ENCODE peak calls at places on chromosomes 4 and X, in four cellular contexts. Y is tibial artery, P is IMR-90, S is sigmoid colon. U is an unnamed sample. For H3K4me1, the result is how much of the 10 kb centered on the place peaks cover.

GRCh38 chr4:32022071-32022470 is 1301.9 kb downstream of the PCDH7 start:
- DNase-seq in S (no peak), Y (no peak), P (no peak), U (no peak)

GRCh38 chrX:151505796-151506195 is 57.7 kb upstream of the PASD1 start:
- DNase-seq in Y (no peak), S (no peak), P (no peak), U (peak)

GRCh38 chr4:89788243-89789072 is 48.5 kb downstream of the SNCA start:
- DNase-seq in S (peak), Y (peak), P (peak), U (peak)

GRCh38 chr4:138217567-138217966 is 24.6 kb downstream of the SLC7A11 start:
- DNase-seq in S (no peak), Y (no peak), P (no peak), U (no peak)

GRCh38 chr4:104205116-104205515 is 289.6 kb downstream of the CXXC4 start:
- DNase-seq in Y (no peak), P (no peak), S (no peak), U (no peak)

GRCh38 chr4:145195167-145195952 is 15.0 kb upstream of the OTUD4 start:
- DNase-seq in P (no peak), Y (no peak), S (no peak), U (no peak)

GRCh38 chr4:135533053-135533452 is 1331.5 kb upstream of the PABPC4L start:
- DNase-seq in S (no peak), P (no peak), Y (no peak), U (no peak)

GRCh38 chrX:134633832-134634231 is 24.4 kb downstream of the PLAC1 start:
- DNase-seq in S (no peak), P (no peak), Y (no peak), U (no peak)

GRCh38 chrX:43068639-43069038 is 290.7 kb upstream of the PPP1R2C start:
- DNase-seq in S (no peak), P (no peak), Y (no peak), U (no peak)

GRCh38 chr4:175106301-175106700 is 188.1 kb downstream of the ADAM29 start:
- DNase-seq in S (no peak), P (no peak), Y (no peak), U (no peak)

GRCh38 chr4:8351931-8352367 is 82.4 kb downstream of the HTRA3 start:
- DNase-seq in P (peak), Y (peak), S (peak), U (no peak)

GRCh38 chrX:75181721-75182120 is 25.6 kb upstream of the ABCB7 start:
- DNase-seq in Y (no peak), S (no peak), P (peak), U (no peak)

GRCh38 chrX:69093960-69094935 is 71.0 kb downstream of the PJA1 start:
- DNase-seq in S (peak), P (peak), Y (peak), U (no peak)
- TF ChIP-seq CTCF in S (peak), P (peak), Y (peak), U (peak)

GRCh38 chr4:101010987-101011386 is 336.3 kb downstream of the PPP3CA start:
- DNase-seq in S (no peak), P (no peak), Y (no peak), U (no peak)

GRCh38 chr4:101009471-101009870 is 337.9 kb downstream of the PPP3CA start:
- DNase-seq in Y (no peak), S (no peak), P (no peak), U (no peak)

GRCh38 chr4:101018836-101019235 is 328.5 kb downstream of the PPP3CA start:
- DNase-seq in S (no peak), P (no peak), Y (no peak), U (no peak)

GRCh38 chr4:101019313-101019712 is 328.0 kb downstream of the PPP3CA start:
- DNase-seq in S (no peak), P (no peak), Y (no peak), U (no peak)

GRCh38 chr4:101014417-101014816 is 332.9 kb downstream of the PPP3CA start:
- DNase-seq in S (no peak), Y (no peak), P (no peak), U (no peak)
- H3K4me1 ChIP-seq in S (under half), Y (under half), P (under half), U (under half)

GRCh38 chr4:5186584-5187170 is 135.4 kb downstream of the STK32B start:
- DNase-seq in S (no peak), P (no peak), Y (no peak), U (no peak)
- TF ChIP-seq CTCF in S (no peak), P (no peak), Y (no peak), U (no peak)

GRCh38 chr4:83631066-83631465 is 95.2 kb downstream of the GPAT3 start:
- DNase-seq in Y (no peak), P (peak), S (no peak), U (no peak)

GRCh38 chr4:83625807-83626206 is 89.9 kb downstream of the GPAT3 start:
- DNase-seq in S (no peak), Y (no peak), P (no peak), U (no peak)

GRCh38 chr4:83626245-83626843 is 90.4 kb downstream of the GPAT3 start:
- DNase-seq in Y (no peak), P (no peak), S (no peak), U (no peak)

DNA sequence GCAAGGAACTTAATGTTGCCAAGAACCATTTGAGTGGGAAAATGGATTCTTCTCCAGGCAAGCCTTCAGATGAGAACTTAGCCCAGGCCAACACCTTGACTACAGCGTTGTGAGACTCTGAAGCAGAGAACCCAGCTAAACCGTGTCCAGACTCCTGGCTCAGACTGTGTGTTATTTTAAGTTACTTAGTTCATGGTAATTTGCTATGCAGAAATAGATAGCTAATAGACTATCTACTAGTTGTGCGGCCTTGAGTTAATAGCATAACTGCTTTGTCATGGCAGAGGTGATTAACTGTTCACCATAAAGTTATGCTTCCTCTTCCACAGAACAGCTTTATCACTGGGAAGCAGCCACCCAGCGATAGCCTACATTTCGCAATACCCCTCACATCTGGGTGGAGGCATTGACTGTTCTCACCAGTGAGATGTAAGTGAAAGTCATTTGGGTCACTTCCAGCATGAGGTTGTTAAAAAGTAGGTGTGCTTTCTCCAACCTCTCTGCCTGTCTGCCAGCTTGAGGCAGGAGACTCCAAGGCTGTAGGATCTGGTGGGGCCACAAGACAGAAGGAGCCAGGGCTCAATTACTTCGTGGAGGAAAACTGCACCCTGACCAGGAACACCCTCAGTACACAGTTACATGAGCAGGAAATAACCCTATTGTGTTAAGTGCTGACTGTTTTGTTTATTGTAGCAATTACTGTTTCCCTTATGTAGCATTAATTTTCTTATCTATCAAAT is 94.2 kb downstream of the GPAT3 start:
- DNase-seq in S (peak), P (peak), Y (peak), U (peak)
- H3K4me1 ChIP-seq in S (under half), P (under half), Y (under half), U (under half)

GRCh38 chr4:156113138-156113537 is 159.5 kb upstream of the CTSO start:
- DNase-seq in P (no peak), Y (no peak), S (no peak), U (no peak)
- TF ChIP-seq CTCF in P (no peak), Y (no peak), S (no peak), U (no peak)

DNA sequence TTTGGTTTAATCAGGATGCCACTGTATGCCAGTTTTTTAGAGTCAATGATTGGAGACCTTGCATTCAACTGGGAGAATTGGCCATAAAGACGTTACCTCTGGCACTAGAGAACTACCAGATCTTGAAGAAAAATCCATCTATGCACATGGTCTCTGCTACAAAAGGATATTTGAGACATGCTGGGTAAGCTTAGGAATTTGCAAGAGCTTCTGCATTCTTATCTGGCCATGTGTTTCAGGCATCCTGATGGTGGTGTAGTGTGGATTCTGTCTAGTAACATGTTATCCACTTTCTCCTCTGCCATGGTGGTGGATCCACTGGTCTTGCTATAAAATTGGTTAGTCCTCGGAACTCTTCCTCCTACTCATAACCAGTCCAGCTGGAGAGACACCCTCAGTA is 185.3 kb upstream of the WDFY3 start:
- DNase-seq in S (no peak), P (no peak), Y (no peak), U (no peak)
- H3K4me1 ChIP-seq in S (under half), P (under half), Y (under half), U (under half)

U was measured in heart left ventricle.